ENCODE peak calls at places on chromosomes 13 and 19, in five cellular contexts. S is SK-N-SH, J is GM12878, M is HepG2, Q is K562. F is an unnamed sample.

GRCh38 chr13:100552755-100553154 is 35.8 kb downstream of the GGACT start:
- DNase-seq in S (no peak), J (no peak), M (no peak), Q (no peak), F (no peak)

GRCh38 chr13:42617262-42617661 is 43.3 kb downstream of the TNFSF11 start:
- DNase-seq in S (no peak), J (no peak), M (no peak), Q (no peak), F (no peak)

GRCh38 chr13:111007209-111007608 is 92.3 kb upstream of the ANKRD10 start:
- DNase-seq in S (no peak), J (no peak), M (no peak), Q (no peak), F (peak)

GRCh38 chr13:37869756-37870488 is at the start of gene TRPC4:
- DNase-seq in S (peak), J (no peak), M (peak), Q (peak), F (no peak)

GRCh38 chr13:33251131-33251629 is 34.4 kb downstream of the STARD13 start:
- DNase-seq in S (peak), J (peak), M (no peak), Q (no peak), F (no peak)

GRCh38 chr13:38777347-38778107 is 90.7 kb downstream of the FREM2 start:
- DNase-seq in S (no peak), J (no peak), M (peak), Q (no peak), F (no peak)

GRCh38 chr13:35784286-35784951 is 307.9 kb upstream of the MAB21L1 start:
- DNase-seq in S (no peak), J (no peak), M (peak), Q (no peak), F (no peak)

GRCh38 chr13:112010714-112011113 is 56.2 kb upstream of the SOX1 start:
- DNase-seq in S (no peak), J (no peak), M (no peak), Q (no peak), F (no peak)

GRCh38 chr13:100336795-100337516 is 248.1 kb downstream of the PCCA start:
- DNase-seq in S (no peak), J (no peak), M (peak), Q (no peak), F (no peak)

GRCh38 chr13:95035311-95036109 is 265.7 kb downstream of the ABCC4 start:
- DNase-seq in S (no peak), J (no peak), M (no peak), Q (no peak), F (no peak)

GRCh38 chr19:32798201-32798600 is 71.4 kb downstream of the SLC7A9 start:
- DNase-seq in S (no peak), J (no peak), M (no peak), Q (no peak), F (no peak)

GRCh38 chr19:27746691-27747380 is 1466.1 kb downstream of the UQCRFS1 start:
- DNase-seq in S (peak), J (no peak), M (no peak), Q (peak), F (no peak)

GRCh38 chr19:514166-514663 is 6.9 kb downstream of the TPGS1 start:
- DNase-seq in S (no peak), J (no peak), M (no peak), Q (no peak), F (no peak)

GRCh38 chr13:75226755-75227435 is 255.1 kb downstream of the TBC1D4 start:
- DNase-seq in S (no peak), J (no peak), M (no peak), Q (no peak), F (peak)

GRCh38 chr19:45152504-45153338 is 8.1 kb downstream of the NKPD1 start:
- DNase-seq in S (peak), J (no peak), M (no peak), Q (no peak), F (no peak)
- TF ChIP-seq GABPA in S (no peak), J (no peak), M (no peak), Q (no peak), F (no peak)

GRCh38 chr13:80342541-80343371 is 1.8 kb upstream of the SPRY2 start:
- DNase-seq in S (peak), J (no peak), M (peak), Q (peak), F (no peak)
- TF ChIP-seq POLR2AphosphoS5 in S (no peak), J (no peak), M (peak), Q (no peak), F (peak)

DNA sequence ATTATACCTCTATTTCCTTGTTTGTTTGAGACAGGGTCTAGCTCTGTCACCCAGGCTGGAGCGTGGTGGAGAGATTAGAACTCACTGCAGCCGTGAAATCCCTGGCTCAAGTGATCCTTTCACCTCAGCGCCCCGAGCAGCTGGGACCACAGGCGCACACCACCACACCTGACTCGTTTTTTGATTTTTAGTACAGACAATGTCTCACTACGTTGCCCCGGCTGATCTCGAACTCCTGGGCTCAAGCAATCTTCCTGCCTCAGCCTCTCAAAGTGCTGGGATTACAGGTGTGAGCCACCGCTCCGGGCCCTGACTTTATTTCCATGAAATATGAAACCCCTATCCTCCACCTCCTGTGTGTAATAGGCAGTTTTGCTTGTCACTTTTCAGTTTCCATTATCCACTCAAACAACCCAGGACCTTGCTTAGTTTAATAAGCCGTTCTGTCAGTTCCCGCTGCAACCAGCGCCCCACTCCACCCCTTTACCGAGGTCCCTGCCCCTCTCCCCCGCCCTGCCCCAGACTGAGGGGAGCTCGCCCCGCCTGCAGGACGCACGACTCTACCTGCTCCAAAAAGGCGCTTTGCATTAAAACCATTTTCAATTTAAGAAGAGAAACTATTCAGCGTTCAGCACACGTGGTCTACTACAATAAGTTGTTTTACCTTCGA is 16.9 kb downstream of the ZNF816 start:
- DNase-seq in S (no peak), J (no peak), M (no peak), Q (no peak), F (no peak)
- TF ChIP-seq REST in S (no peak), J (no peak), M (no peak), Q (no peak), F (no peak)

GRCh38 chr19:45154064-45154827 is 6.5 kb downstream of the NKPD1 start:
- DNase-seq in S (no peak), J (no peak), M (peak), Q (peak), F (no peak)
- TF ChIP-seq GABPA in S (no peak), J (no peak), M (no peak), Q (no peak), F (no peak)

GRCh38 chr19:18112989-18113478 is 15.5 kb downstream of the MAST3 start:
- DNase-seq in S (peak), J (no peak), M (peak), Q (peak), F (no peak)
- TF ChIP-seq POLR2AphosphoS5 in S (no peak), J (no peak), M (no peak), Q (no peak), F (no peak)

GRCh38 chr19:16184665-16185122 is 516 bp upstream of the FAM32A start:
- DNase-seq in S (no peak), J (no peak), M (no peak), Q (no peak), F (no peak)

GRCh38 chr19:16185123-16185924 is at the start of gene FAM32A:
- DNase-seq in S (peak), J (peak), M (peak), Q (peak), F (peak)

GRCh38 chr19:16188521-16188920 is 3.3 kb downstream of the FAM32A start:
- DNase-seq in S (no peak), J (no peak), M (no peak), Q (no peak), F (no peak)

GRCh38 chr19:16190198-16190597 is 5.0 kb downstream of the FAM32A start:
- DNase-seq in S (no peak), J (no peak), M (no peak), Q (no peak), F (no peak)

GRCh38 chr19:16185925-16186234 is 670 bp downstream of the FAM32A start:
- DNase-seq in S (peak), J (no peak), M (peak), Q (no peak), F (no peak)
- TF ChIP-seq REST in S (no peak), J (no peak), M (no peak), Q (no peak), F (no peak)

DNA sequence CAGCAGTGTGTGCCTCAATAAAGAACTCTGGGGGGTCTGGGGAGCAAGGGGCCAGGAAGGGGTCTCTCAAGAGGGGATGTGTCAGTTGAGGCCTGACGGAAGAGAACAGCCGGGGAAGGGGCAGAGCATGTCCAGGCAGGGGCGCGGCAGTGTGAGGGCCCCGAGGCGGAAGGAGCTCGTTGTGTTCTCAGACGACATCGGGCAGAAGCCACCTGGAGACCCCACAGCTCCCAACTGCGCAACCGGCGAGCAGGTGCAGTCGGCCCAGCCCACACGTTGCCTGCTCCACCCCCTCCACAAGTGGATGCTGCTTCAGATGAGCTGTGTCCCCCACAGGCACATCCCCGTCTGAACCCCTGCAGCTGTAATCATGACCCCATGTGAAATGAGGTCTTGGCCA is 4.9 kb downstream of the CACTIN start:
- DNase-seq in S (no peak), J (no peak), M (no peak), Q (no peak), F (no peak)
- TF ChIP-seq GABPA in S (no peak), J (no peak), M (no peak), Q (no peak), F (no peak)

GRCh38 chr13:109389892-109390345 is 396.5 kb downstream of the IRS2 start:
- DNase-seq in S (no peak), J (no peak), M (no peak), Q (no peak), F (peak)
- TF ChIP-seq POLR2AphosphoS5 in S (no peak), J (no peak), M (no peak), Q (no peak), F (peak)

GRCh38 chr19:39342647-39343305 is 555 bp downstream of the SAMD4B start:
- DNase-seq in S (peak), J (no peak), M (no peak), Q (no peak), F (no peak)
- TF ChIP-seq REST in S (no peak), J (no peak), M (no peak), Q (no peak), F (no peak)

DNA sequence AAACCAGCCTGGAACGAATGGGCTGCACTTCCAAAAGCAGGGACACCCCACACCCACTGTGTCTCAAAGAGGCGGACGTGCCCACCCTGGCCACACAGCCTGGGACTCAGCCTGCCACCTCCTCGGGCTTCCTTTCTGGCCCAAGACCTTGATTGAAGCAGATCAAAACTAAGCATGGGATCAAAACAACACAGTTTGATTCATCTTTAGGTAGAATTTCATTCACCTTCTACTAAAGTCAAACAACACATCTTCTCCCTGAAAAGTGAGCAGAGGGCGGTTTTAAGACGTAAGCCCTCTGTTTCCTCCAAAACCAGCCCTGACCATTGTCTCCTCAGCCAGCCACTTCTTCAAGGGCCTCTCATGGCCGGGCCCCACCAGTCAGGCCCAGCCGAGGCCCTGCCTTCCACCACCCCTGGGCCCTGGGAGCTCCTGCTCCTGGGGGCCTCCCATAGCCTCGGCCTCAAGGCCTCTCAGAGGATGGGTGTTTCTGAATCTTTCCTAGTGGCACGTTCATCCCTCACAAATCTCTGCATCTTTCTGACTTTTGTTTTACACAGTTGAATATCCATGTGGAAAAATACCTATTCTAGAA is 6.3 kb upstream of the F10 start:
- DNase-seq in S (peak), J (no peak), M (no peak), Q (no peak), F (no peak)
- TF ChIP-seq GABPA in S (no peak), J (no peak), M (no peak), Q (no peak), F (no peak)

F was measured in HL-60.